ENCODE peak calls at places on chromosomes 7 and 10, in five cellular contexts. K, G, C, X and M are unnamed samples.

GRCh38 chr10:5551531-5552375 is 27.0 kb downstream of the CALML3 start:
- DNase-seq in K (no peak), G (no peak), C (no peak), X (peak), M (no peak)

GRCh38 chr10:24891823-24892222 is 60.6 kb downstream of the PRTFDC1 start:
- DNase-seq in K (peak), X (peak), G (no peak), C (no peak), M (peak)

GRCh38 chr7:111763221-111763791 is 201.0 kb upstream of the IMMP2L start:
- DNase-seq in G (peak), K (no peak), X (peak), C (peak), M (peak)

GRCh38 chr10:8393531-8393930 is 339.0 kb downstream of the GATA3 start:
- DNase-seq in X (no peak), C (no peak), K (no peak), G (no peak), M (no peak)

GRCh38 chr10:75466886-75467285 is 35.5 kb downstream of the LRMDA start:
- DNase-seq in G (no peak), C (no peak), K (peak), X (no peak), M (no peak)

GRCh38 chr7:3162286-3162685 is 118.6 kb upstream of the CARD11 start:
- DNase-seq in K (no peak), C (peak), X (peak), G (peak), M (no peak)

GRCh38 chr7:108973075-108973474 is 403.4 kb downstream of the DNAJB9 start:
- DNase-seq in K (no peak), G (no peak), C (peak), X (no peak), M (no peak)

GRCh38 chr7:100102950-100103840 is 1.8 kb downstream of the AP4M1 start:
- DNase-seq in C (no peak), K (peak), G (no peak), X (peak), M (no peak)

GRCh38 chr7:148334441-148334956 is 256.1 kb upstream of the C7orf33 start:
- DNase-seq in K (no peak), C (no peak), G (no peak), X (no peak), M (no peak)

GRCh38 chr10:127937069-127937468 is 30.2 kb downstream of the PTPRE start:
- DNase-seq in G (peak), X (no peak), K (no peak), C (peak), M (no peak)

GRCh38 chr10:115659616-115660015 is 566.5 kb downstream of the ATRNL1 start:
- DNase-seq in C (no peak), G (no peak), K (peak), X (peak), M (peak)

GRCh38 chr10:92763634-92764155 is 73.9 kb downstream of the HHEX start:
- DNase-seq in X (no peak), C (no peak), K (no peak), G (no peak), M (no peak)

GRCh38 chr7:70417061-70417655 is 714.8 kb upstream of the GALNT17 start:
- DNase-seq in C (peak), G (peak), X (no peak), K (no peak), M (no peak)

GRCh38 chr7:64849250-64849923 is 53.7 kb upstream of the ZNF273 start:
- DNase-seq in G (no peak), C (peak), X (no peak), K (peak), M (peak)

GRCh38 chr10:110168601-110169481 is 38.6 kb upstream of the MXI1 start:
- DNase-seq in K (no peak), C (peak), X (no peak), G (peak), M (no peak)

GRCh38 chr7:130894146-130895005 is 160.4 kb upstream of the KLF14 start:
- DNase-seq in X (no peak), K (no peak), G (peak), C (no peak), M (peak)

GRCh38 chr7:73519867-73520672 is 2.0 kb downstream of the BAZ1B start:
- DNase-seq in C (no peak), K (no peak), G (peak), X (no peak), M (peak)

GRCh38 chr10:93757136-93757535 is 600 bp upstream of the LGI1 start:
- DNase-seq in X (no peak), C (peak), G (no peak), K (no peak), M (no peak)

GRCh38 chr10:111874586-111874985 is 309.0 kb downstream of the GPAM start:
- DNase-seq in G (no peak), C (no peak), X (no peak), K (peak), M (no peak)

GRCh38 chr10:635088-635861 is 54.2 kb downstream of the DIP2C start:
- DNase-seq in X (no peak), G (peak), K (no peak), C (no peak), M (no peak)

GRCh38 chr7:132569884-132570614 is 6.2 kb downstream of the PLXNA4 start:
- DNase-seq in K (no peak), X (no peak), C (no peak), G (no peak), M (no peak)

GRCh38 chr10:34156781-34157425 is 658.2 kb downstream of the PARD3 start:
- DNase-seq in C (no peak), X (peak), G (no peak), K (no peak), M (peak)

DNA sequence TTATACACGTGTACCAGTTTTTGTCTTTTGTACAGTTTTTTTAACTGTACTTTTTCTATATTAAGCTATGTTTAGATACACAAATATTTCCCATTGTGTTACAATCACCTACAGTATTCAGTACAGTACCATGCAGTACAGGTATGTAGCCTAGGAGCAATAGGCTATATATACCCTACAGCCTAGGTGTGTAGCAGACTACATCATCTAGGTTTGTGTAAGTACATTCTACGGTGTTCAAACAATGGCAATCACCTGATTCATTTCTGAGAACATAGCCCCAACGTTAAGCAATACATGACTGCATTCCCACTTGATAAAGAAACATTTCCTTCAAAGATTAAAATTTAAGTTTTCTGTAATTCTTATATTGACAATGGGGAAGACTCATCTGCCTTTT is 89.4 kb downstream of the TRIL start:
- DNase-seq in C (no peak), K (no peak), X (no peak), G (no peak), M (no peak)
- H3K4me3 ChIP-seq in C (no peak), K (no peak), X (no peak), G (no peak), M (no peak)

DNA sequence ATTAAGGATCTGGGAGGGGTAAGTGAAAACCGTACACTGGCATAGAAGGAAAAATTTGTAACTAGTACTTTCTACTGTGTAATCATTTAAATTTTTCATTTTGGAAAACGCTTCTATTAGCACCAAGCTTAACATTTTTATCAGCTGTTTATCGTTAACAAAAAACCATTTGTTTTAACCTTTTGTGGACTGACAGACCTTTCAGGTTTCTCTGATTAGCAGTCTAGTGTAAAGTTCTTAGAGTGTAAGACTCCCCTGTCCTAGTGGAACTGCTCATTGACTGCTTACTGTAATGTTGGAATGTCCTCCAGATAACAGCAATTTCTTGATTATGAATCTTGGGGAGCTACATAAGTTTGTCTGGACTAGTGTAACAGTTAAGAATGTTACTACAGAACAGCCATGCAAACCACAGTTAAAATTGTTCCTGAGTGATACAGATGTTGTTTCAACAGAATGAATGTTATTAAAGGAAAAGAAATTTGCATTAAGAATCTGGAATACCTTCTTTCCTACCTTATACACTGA is 2.0 kb downstream of the DBF4 start:
- DNase-seq in K (no peak), G (no peak), C (no peak), X (no peak), M (peak)
- H3K4me3 ChIP-seq in K (peak), G (no peak), C (peak), X (peak), M (peak)

GRCh38 chr7:1426474-1426873 is 32.8 kb downstream of the MICALL2 start:
- DNase-seq in K (no peak), X (no peak), G (no peak), C (no peak), M (no peak)

GRCh38 chr7:1427064-1427657 is 32.1 kb downstream of the MICALL2 start:
- DNase-seq in X (no peak), K (no peak), C (no peak), G (no peak), M (no peak)

GRCh38 chr7:1431226-1431625 is 28.0 kb downstream of the MICALL2 start:
- DNase-seq in X (no peak), G (no peak), C (no peak), K (no peak), M (no peak)

GRCh38 chr7:1430056-1430845 is 29.0 kb downstream of the MICALL2 start:
- DNase-seq in X (no peak), C (no peak), K (no peak), G (peak), M (no peak)

GRCh38 chr7:1428941-1429444 is 30.3 kb downstream of the MICALL2 start:
- DNase-seq in G (peak), K (no peak), C (no peak), X (no peak), M (no peak)
- H3K4me3 ChIP-seq in G (no peak), K (no peak), C (no peak), X (no peak), M (no peak)

DNA sequence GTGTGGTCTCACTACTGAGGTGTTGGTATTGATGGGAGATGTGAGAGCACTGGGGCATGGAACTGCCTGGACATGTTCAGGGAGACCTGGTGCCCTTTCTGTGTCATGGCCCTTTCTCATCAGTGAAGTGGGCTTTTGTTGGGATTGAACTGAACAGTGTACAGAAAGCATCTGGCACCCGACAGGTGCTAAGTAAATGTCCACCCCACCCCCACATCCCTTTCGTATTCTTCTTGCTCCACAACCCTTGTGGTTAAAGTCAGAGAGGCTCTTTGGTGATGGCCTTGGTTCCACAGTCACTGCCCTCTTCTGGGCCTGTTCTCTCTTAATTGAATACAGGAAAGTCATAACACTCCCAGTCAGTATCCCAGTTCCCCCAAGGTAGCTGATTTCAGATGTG is 5.4 kb downstream of the NOM1 start:
- DNase-seq in G (no peak), K (no peak), C (no peak), X (no peak), M (no peak)
- H3K4me3 ChIP-seq in G (no peak), K (no peak), C (no peak), X (no peak), M (no peak)